ENCODE peak calls at places on chromosomes 13 and 19, in nine cellular contexts. R is tibial artery; J is iPS-NIHi11; Y is stimulated activated CD4-positive, alpha-beta T cell treated with anti-CD3 and anti-CD28 coated beads, Interleukin-1b, Interleukin-23, amount 100 ng/mL, for 48 hours; S is activated T-cell treated with anti-CD3 and anti-CD28 coated beads, Interleukin-2, amount 50 U/mL, for 1 hour; U is NCI-H1930; O is HFF-Myc; N is pancreas; V is central memory CD4-positive, alpha-beta T cell. H is an unnamed sample.

GRCh38 chr19:2461751-2462634 is 5.2 kb upstream of the LMNB2 start:
- DNase-seq in R (peak; percentile 33), J (peak; percentile 82), Y (peak; percentile 65), S (peak; percentile 63), U (peak; percentile 17), O (no peak), N (peak; percentile 75), V (peak; percentile 25), H (no peak)

GRCh38 chr13:99522288-99522687 is 21.0 kb downstream of the TM9SF2 start:
- DNase-seq in R (no peak), J (no peak), Y (no peak), S (no peak), U (no peak), O (no peak), N (no peak), V (no peak), H (no peak)

GRCh38 chr19:31255863-31256600 is 93.2 kb downstream of the TSHZ3 start:
- DNase-seq in R (no peak), J (no peak), Y (no peak), S (no peak), U (no peak), O (no peak), N (no peak), V (no peak), H (no peak)

GRCh38 chr19:27885361-27885760 is 1327.6 kb downstream of the UQCRFS1 start:
- DNase-seq in R (no peak), J (no peak), Y (no peak), S (no peak), U (no peak), O (no peak), N (no peak), V (no peak), H (no peak)

GRCh38 chr13:73107459-73107858 is 48.7 kb downstream of the KLF5 start:
- DNase-seq in R (no peak), J (no peak), Y (no peak), S (no peak), U (no peak), O (no peak), N (no peak), V (no peak), H (no peak)

GRCh38 chr13:91409661-91410060 is 11.2 kb downstream of the GPC5 start:
- DNase-seq in R (no peak), J (no peak), Y (no peak), S (no peak), U (no peak), O (no peak), N (no peak), V (no peak), H (no peak)

GRCh38 chr19:17448190-17448967 is at the start of gene TMEM221:
- DNase-seq in R (peak; percentile 47), J (peak; percentile 84), Y (peak; percentile 52), S (peak; percentile 71), U (no peak), O (no peak), N (peak; percentile 83), V (peak; percentile 35), H (no peak)

GRCh38 chr13:51330741-51331140 is 8.8 kb upstream of the SERPINE3 start:
- DNase-seq in R (no peak), J (no peak), Y (no peak), S (no peak), U (no peak), O (no peak), N (no peak), V (no peak), H (no peak)

GRCh38 chr13:59823495-59823894 is 340.2 kb downstream of the DIAPH3 start:
- DNase-seq in R (no peak), J (no peak), Y (no peak), S (no peak), U (no peak), O (peak; percentile 6), N (no peak), V (no peak), H (no peak)

GRCh38 chr19:47790398-47790814 is 11.9 kb downstream of the SELENOW start:
- DNase-seq in R (peak; percentile 79), J (peak; percentile 93), Y (peak; percentile 85), S (peak; percentile 83), U (peak; percentile 62), O (peak; percentile 24), N (peak; percentile 98), V (peak; percentile 63), H (no peak)

GRCh38 chr13:29961036-29961685 is 110.7 kb upstream of the UBL3 start:
- DNase-seq in R (no peak), J (no peak), Y (no peak), S (no peak), U (no peak), O (no peak), N (no peak), V (peak; percentile 19), H (no peak)

GRCh38 chr13:64755961-64756360 is 2474.2 kb downstream of the PCDH9 start:
- DNase-seq in R (no peak), J (no peak), Y (no peak), S (no peak), U (no peak), O (no peak), N (no peak), V (no peak), H (no peak)

GRCh38 chr13:31797154-31797775 is 57.9 kb downstream of the RXFP2 start:
- DNase-seq in R (no peak), J (peak; percentile 55), Y (no peak), S (no peak), U (no peak), O (peak; percentile 20), N (no peak), V (no peak), H (no peak)

GRCh38 chr19:9128171-9128570 is 1.4 kb upstream of the OR7G3 start:
- DNase-seq in R (no peak), J (no peak), Y (no peak), S (no peak), U (no peak), O (no peak), N (no peak), V (no peak), H (no peak)

GRCh38 chr13:35771898-35772297 is 295.4 kb upstream of the MAB21L1 start:
- DNase-seq in R (no peak), J (peak; percentile 35), Y (no peak), S (no peak), U (no peak), O (peak; percentile 17), N (no peak), V (no peak), H (peak; percentile 31)

GRCh38 chr19:19513671-19514070 is 1.7 kb downstream of the TSSK6 start:
- DNase-seq in R (no peak), J (no peak), Y (no peak), S (no peak), U (no peak), O (no peak), N (no peak), V (no peak), H (no peak)

GRCh38 chr13:33556828-33557227 is 261.1 kb upstream of the RFC3 start:
- DNase-seq in R (no peak), J (no peak), Y (no peak), S (no peak), U (no peak), O (no peak), N (no peak), V (no peak), H (no peak)

GRCh38 chr19:58181902-58182576 is 822 bp upstream of the ZNF274 start:
- DNase-seq in R (no peak), J (peak; percentile 45), Y (peak; percentile 63), S (peak; percentile 60), U (peak; percentile 8), O (no peak), N (no peak), V (peak; percentile 44), H (no peak)

GRCh38 chr13:36880961-36881360 is 39.1 kb downstream of the SMAD9 start:
- DNase-seq in R (no peak), J (no peak), Y (no peak), S (no peak), U (no peak), O (no peak), N (no peak), V (no peak), H (no peak)

GRCh38 chr19:40403262-40403984 is 9.8 kb downstream of the PRX start:
- DNase-seq in R (peak; percentile 91), J (peak; percentile 95), Y (peak; percentile 81), S (peak; percentile 76), U (peak; percentile 71), O (peak; percentile 54), N (peak; percentile 90), V (peak; percentile 56), H (no peak)

GRCh38 chr13:62512194-62513141 is 1096.8 kb upstream of the PCDH20 start:
- DNase-seq in R (no peak), J (peak; percentile 40), Y (no peak), S (no peak), U (peak; percentile 17), O (no peak), N (peak; percentile 55), V (no peak), H (peak; percentile 1)

GRCh38 chr19:48415869-48416268 is 22.4 kb downstream of the GRIN2D start:
- DNase-seq in R (no peak), J (no peak), Y (no peak), S (no peak), U (no peak), O (no peak), N (no peak), V (no peak), H (no peak)

GRCh38 chr13:110444226-110444653 is 117.3 kb downstream of the RAB20 start:
- DNase-seq in R (no peak), J (no peak), Y (no peak), S (no peak), U (no peak), O (no peak), N (no peak), V (no peak), H (no peak)

GRCh38 chr19:47155141-47155540 is 24.5 kb downstream of the SAE1 start:
- DNase-seq in R (no peak), J (no peak), Y (no peak), S (no peak), U (no peak), O (no peak), N (no peak), V (no peak), H (no peak)

GRCh38 chr19:38194061-38194701 is 29.8 kb downstream of the DPF1 start:
- DNase-seq in R (no peak), J (no peak), Y (no peak), S (no peak), U (no peak), O (no peak), N (no peak), V (no peak), H (no peak)

GRCh38 chr19:19379527-19379926 is 25.9 kb upstream of the GATAD2A start:
- DNase-seq in R (no peak), J (no peak), Y (no peak), S (no peak), U (no peak), O (no peak), N (no peak), V (no peak), H (no peak)

GRCh38 chr13:32555613-32556012 is 17.0 kb upstream of the N4BP2L2 start:
- DNase-seq in R (no peak), J (no peak), Y (no peak), S (no peak), U (no peak), O (no peak), N (no peak), V (no peak), H (no peak)

GRCh38 chr13:23547000-23547590 is 23.1 kb upstream of the TNFRSF19 start:
- DNase-seq in R (no peak), J (peak; percentile 66), Y (no peak), S (no peak), U (no peak), O (no peak), N (peak; percentile 55), V (no peak), H (no peak)

GRCh38 chr13:41241626-41242025 is 21.8 kb downstream of the MTRF1 start:
- DNase-seq in R (no peak), J (no peak), Y (no peak), S (no peak), U (no peak), O (no peak), N (no peak), V (no peak), H (no peak)

GRCh38 chr13:46633416-46633815 is 80.4 kb downstream of the LRCH1 start:
- DNase-seq in R (no peak), J (peak; percentile 24), Y (no peak), S (no peak), U (no peak), O (peak; percentile 49), N (no peak), V (no peak), H (no peak)

GRCh38 chr13:83221813-83222241 is 660.4 kb downstream of the SLITRK1 start:
- DNase-seq in R (no peak), J (no peak), Y (no peak), S (no peak), U (no peak), O (peak; percentile 71), N (no peak), V (no peak), H (no peak)